ENCODE peak calls at places on chromosomes 4 and X, in four cellular contexts. One of them, this sample, is unnamed.

GRCh38 chr4:115360441-115360840 is 247.0 kb upstream of the NDST4 start:
- DNase-seq in GM12878: no peak
- DNase-seq in K562: no peak
- DNase-seq in HepG2: no peak
- DNase-seq in this sample: no peak

GRCh38 chr4:163191999-163192398 is 25.3 kb upstream of the NAF1 start:
- DNase-seq in GM12878: no peak
- DNase-seq in K562: peak; percentile 35
- DNase-seq in HepG2: peak; percentile 26
- DNase-seq in this sample: no peak

GRCh38 chrX:128929281-128930057 is 593.8 kb downstream of the SMARCA1 start:
- DNase-seq in GM12878: no peak
- DNase-seq in K562: no peak
- DNase-seq in HepG2: peak; percentile 86
- DNase-seq in this sample: no peak

GRCh38 chrX:134191276-134191675 is 45.7 kb upstream of the CCDC160 start:
- DNase-seq in GM12878: no peak
- DNase-seq in K562: no peak
- DNase-seq in HepG2: no peak
- DNase-seq in this sample: no peak

GRCh38 chrX:119228506-119229290 is 7.4 kb upstream of the PGRMC1 start:
- DNase-seq in GM12878: no peak
- DNase-seq in K562: no peak
- DNase-seq in HepG2: no peak
- DNase-seq in this sample: no peak

GRCh38 chr4:188127157-188127874 is 11.9 kb upstream of the TRIML1 start:
- DNase-seq in GM12878: no peak
- DNase-seq in K562: no peak
- DNase-seq in HepG2: no peak
- DNase-seq in this sample: no peak

GRCh38 chrX:69293776-69294601 is 128.7 kb upstream of the PJA1 start:
- DNase-seq in GM12878: no peak
- DNase-seq in K562: no peak
- DNase-seq in HepG2: no peak
- DNase-seq in this sample: no peak

GRCh38 chr4:181659202-181659601 is 584.0 kb upstream of the TENM3 start:
- DNase-seq in GM12878: no peak
- DNase-seq in K562: no peak
- DNase-seq in HepG2: no peak
- DNase-seq in this sample: no peak

GRCh38 chr4:17771284-17771908 is 10.0 kb downstream of the FAM184B start:
- DNase-seq in GM12878: no peak
- DNase-seq in K562: no peak
- DNase-seq in HepG2: no peak
- DNase-seq in this sample: no peak

GRCh38 chrX:153773218-153773611 is 7.6 kb upstream of the SRPK3 start:
- DNase-seq in GM12878: no peak
- DNase-seq in K562: no peak
- DNase-seq in HepG2: no peak
- DNase-seq in this sample: no peak

GRCh38 chr4:152422817-152423320 is 113.0 kb downstream of the FBXW7 start:
- DNase-seq in GM12878: no peak
- DNase-seq in K562: no peak
- DNase-seq in HepG2: no peak
- DNase-seq in this sample: no peak

GRCh38 chr4:26916195-26916594 is 55.6 kb downstream of the STIM2 start:
- DNase-seq in GM12878: no peak
- DNase-seq in K562: no peak
- DNase-seq in HepG2: no peak
- DNase-seq in this sample: no peak

GRCh38 chr4:81196126-81196650 is 18.8 kb downstream of the PRKG2 start:
- DNase-seq in GM12878: no peak
- DNase-seq in K562: no peak
- DNase-seq in HepG2: no peak
- DNase-seq in this sample: no peak

GRCh38 chrX:115038406-115038805 is 21.0 kb upstream of the IL13RA2 start:
- DNase-seq in GM12878: no peak
- DNase-seq in K562: no peak
- DNase-seq in HepG2: no peak
- DNase-seq in this sample: no peak

GRCh38 chrX:65987856-65988255 is 52.0 kb downstream of the VSIG4 start:
- DNase-seq in GM12878: no peak
- DNase-seq in K562: no peak
- DNase-seq in HepG2: no peak
- DNase-seq in this sample: no peak

GRCh38 chr4:11791808-11792207 is 363.1 kb upstream of the HS3ST1 start:
- DNase-seq in GM12878: no peak
- DNase-seq in K562: no peak
- DNase-seq in HepG2: no peak
- DNase-seq in this sample: no peak

GRCh38 chr4:40887690-40888089 is 137.9 kb downstream of the NSUN7 start:
- DNase-seq in GM12878: no peak
- DNase-seq in K562: no peak
- DNase-seq in HepG2: no peak
- DNase-seq in this sample: no peak

GRCh38 chrX:912677-913076 is 282.1 kb downstream of the SHOX start:
- DNase-seq in GM12878: no peak
- DNase-seq in K562: no peak
- DNase-seq in HepG2: no peak
- DNase-seq in this sample: no peak

GRCh38 chrX:57652705-57653104 is 27.4 kb downstream of the NLRP2B start:
- DNase-seq in GM12878: no peak
- DNase-seq in K562: no peak
- DNase-seq in HepG2: no peak
- DNase-seq in this sample: no peak

GRCh38 chr4:62644372-62644771 is 1444.2 kb downstream of the ADGRL3 start:
- DNase-seq in GM12878: no peak
- DNase-seq in K562: no peak
- DNase-seq in HepG2: peak; percentile 15
- DNase-seq in this sample: peak; percentile 18

GRCh38 chr4:99806545-99806944 is 10.1 kb upstream of the DAPP1 start:
- DNase-seq in GM12878: no peak
- DNase-seq in K562: no peak
- DNase-seq in HepG2: no peak
- DNase-seq in this sample: no peak

GRCh38 chr4:76733380-76733779 is 164.6 kb downstream of the SOWAHB start:
- DNase-seq in GM12878: no peak
- DNase-seq in K562: no peak
- DNase-seq in HepG2: no peak
- DNase-seq in this sample: peak; percentile 68

GRCh38 chrX:107135965-107136307 is 17.3 kb upstream of the RBM41 start:
- DNase-seq in GM12878: no peak
- DNase-seq in K562: no peak
- DNase-seq in HepG2: no peak
- DNase-seq in this sample: no peak

GRCh38 chrX:96889726-96890125 is 6.0 kb downstream of the RPA4 start:
- DNase-seq in GM12878: no peak
- DNase-seq in K562: no peak
- DNase-seq in HepG2: peak; percentile 0
- DNase-seq in this sample: no peak

GRCh38 chr4:184762100-184762499 is 28.2 kb upstream of the CENPU start:
- DNase-seq in GM12878: peak; percentile 50
- DNase-seq in K562: no peak
- DNase-seq in HepG2: no peak
- DNase-seq in this sample: no peak

GRCh38 chrX:133741303-133741702 is 244.1 kb downstream of the GPC3 start:
- DNase-seq in GM12878: no peak
- DNase-seq in K562: no peak
- DNase-seq in HepG2: no peak
- DNase-seq in this sample: no peak

GRCh38 chr4:24775750-24776149 is 19.6 kb upstream of the SOD3 start:
- DNase-seq in GM12878: no peak
- DNase-seq in K562: no peak
- DNase-seq in HepG2: no peak
- DNase-seq in this sample: no peak

GRCh38 chr4:67087897-67088296 is 457.4 kb downstream of the CENPC start:
- DNase-seq in GM12878: no peak
- DNase-seq in K562: peak; percentile 34
- DNase-seq in HepG2: peak; percentile 27
- DNase-seq in this sample: peak; percentile 64

GRCh38 chrX:13167444-13168207 is 123.2 kb upstream of the FAM9C start:
- DNase-seq in GM12878: no peak
- DNase-seq in K562: no peak
- DNase-seq in HepG2: no peak
- DNase-seq in this sample: no peak

GRCh38 chrX:110989869-110990268 is 106.1 kb upstream of the PAK3 start:
- DNase-seq in GM12878: no peak
- DNase-seq in K562: no peak
- DNase-seq in HepG2: no peak
- DNase-seq in this sample: no peak
- TF ChIP-seq ATF2 in GM12878: no peak
- TF ChIP-seq ATF2 in K562: no peak
- TF ChIP-seq ATF2 in HepG2: no peak
- TF ChIP-seq ATF2 in this sample: no peak

GRCh38 chr4:117326091-117326490 is 240.7 kb upstream of the TRAM1L1 start:
- DNase-seq in GM12878: no peak
- DNase-seq in K562: no peak
- DNase-seq in HepG2: no peak
- DNase-seq in this sample: no peak

GRCh38 chr4:117324851-117325491 is 239.6 kb upstream of the TRAM1L1 start:
- DNase-seq in GM12878: no peak
- DNase-seq in K562: no peak
- DNase-seq in HepG2: no peak
- DNase-seq in this sample: no peak

GRCh38 chr4:117331817-117332216 is 246.4 kb upstream of the TRAM1L1 start:
- DNase-seq in GM12878: no peak
- DNase-seq in K562: no peak
- DNase-seq in HepG2: no peak
- DNase-seq in this sample: no peak

GRCh38 chr4:117327491-117327890 is 242.1 kb upstream of the TRAM1L1 start:
- DNase-seq in GM12878: no peak
- DNase-seq in K562: no peak
- DNase-seq in HepG2: no peak
- DNase-seq in this sample: no peak
- TF ChIP-seq CBFB in GM12878: no peak
- TF ChIP-seq CBFB in K562: no peak
- TF ChIP-seq CBFB in HepG2: no peak
- TF ChIP-seq CBFB in this sample: no peak

GRCh38 chr4:7414736-7415510 is 19.8 kb downstream of the PSAPL1 start:
- DNase-seq in GM12878: no peak
- DNase-seq in K562: no peak
- DNase-seq in HepG2: no peak
- DNase-seq in this sample: peak; percentile 10

GRCh38 chr4:7418131-7418943 is 16.4 kb downstream of the PSAPL1 start:
- DNase-seq in GM12878: no peak
- DNase-seq in K562: peak; percentile 28
- DNase-seq in HepG2: no peak
- DNase-seq in this sample: no peak

GRCh38 chr4:7415927-7416686 is 18.6 kb downstream of the PSAPL1 start:
- DNase-seq in GM12878: no peak
- DNase-seq in K562: no peak
- DNase-seq in HepG2: no peak
- DNase-seq in this sample: peak; percentile 5

GRCh38 chr4:7417639-7418038 is 17.1 kb downstream of the PSAPL1 start:
- DNase-seq in GM12878: no peak
- DNase-seq in K562: no peak
- DNase-seq in HepG2: no peak
- DNase-seq in this sample: no peak

DNA sequence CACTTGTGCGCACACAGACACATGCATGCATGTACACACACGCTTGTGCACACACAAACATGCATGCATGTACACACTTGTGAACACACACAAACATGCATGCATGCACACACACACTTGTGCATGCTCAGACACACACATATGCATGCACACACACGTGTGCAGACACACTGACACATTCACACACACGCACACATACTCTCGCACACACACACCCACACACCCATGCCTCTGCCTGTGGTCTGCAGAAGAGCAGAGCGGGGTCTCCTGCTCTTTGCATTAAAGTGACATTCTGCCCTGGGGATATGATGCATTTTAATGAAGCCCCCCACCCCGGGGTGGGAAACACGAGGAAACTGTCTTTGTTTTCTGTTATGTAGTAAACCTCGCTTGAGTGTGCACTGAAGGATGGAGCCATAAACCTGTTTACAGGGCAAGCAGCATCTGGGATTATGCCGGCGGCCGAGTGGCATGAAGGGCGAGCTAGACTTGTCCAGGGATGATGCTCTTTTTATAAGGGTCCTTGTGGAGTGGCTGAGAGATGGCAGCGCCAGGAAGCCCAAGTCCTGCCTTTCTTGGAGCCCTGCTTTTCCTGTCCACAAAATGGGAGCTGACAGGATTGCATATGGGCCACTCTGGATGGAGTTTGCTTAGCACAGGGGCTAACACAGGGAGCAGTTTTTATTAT is 17.8 kb downstream of the PSAPL1 start:
- DNase-seq in GM12878: no peak
- DNase-seq in K562: no peak
- DNase-seq in HepG2: no peak
- DNase-seq in this sample: no peak
- TF ChIP-seq ATF2 in GM12878: no peak
- TF ChIP-seq ATF2 in K562: no peak
- TF ChIP-seq ATF2 in HepG2: no peak
- TF ChIP-seq ATF2 in this sample: no peak

GRCh38 chr4:336099-336892 is 1.3 kb upstream of the ZNF141 start:
- DNase-seq in GM12878: no peak
- DNase-seq in K562: no peak
- DNase-seq in HepG2: no peak
- DNase-seq in this sample: peak; percentile 27
- TF ChIP-seq CBFB in GM12878: no peak
- TF ChIP-seq CBFB in K562: no peak
- TF ChIP-seq CBFB in HepG2: no peak
- TF ChIP-seq CBFB in this sample: no peak

DNA sequence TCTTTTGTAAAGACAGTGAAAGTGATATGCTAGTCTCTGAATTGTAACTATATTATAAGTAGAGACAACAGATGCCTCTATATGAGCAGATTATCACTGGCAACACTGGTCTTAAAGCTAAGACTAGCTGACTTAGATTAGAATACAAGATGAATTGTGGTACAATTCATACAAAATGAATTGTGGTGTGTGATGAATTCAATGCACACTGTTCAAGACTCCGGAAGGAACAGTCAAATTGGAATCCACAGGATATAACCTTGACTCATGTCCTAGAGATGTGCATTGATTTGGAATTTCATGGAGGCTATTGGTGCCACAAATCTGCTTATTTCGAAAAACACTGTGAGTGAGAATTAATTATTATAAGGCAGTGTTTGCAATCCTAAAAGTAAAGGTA is 701.8 kb downstream of the PCDH7 start:
- DNase-seq in GM12878: no peak
- DNase-seq in K562: no peak
- DNase-seq in HepG2: no peak
- DNase-seq in this sample: no peak
- TF ChIP-seq ATF2 in GM12878: no peak
- TF ChIP-seq ATF2 in K562: no peak
- TF ChIP-seq ATF2 in HepG2: no peak
- TF ChIP-seq ATF2 in this sample: no peak

GRCh38 chr4:145937990-145938611 is 522 bp downstream of the ZNF827 start:
- DNase-seq in GM12878: no peak
- DNase-seq in K562: no peak
- DNase-seq in HepG2: no peak
- DNase-seq in this sample: peak; percentile 29
- TF ChIP-seq CBFB in GM12878: no peak
- TF ChIP-seq CBFB in K562: no peak
- TF ChIP-seq CBFB in HepG2: no peak
- TF ChIP-seq CBFB in this sample: no peak